ENCODE peak calls at places on chromosomes 7 and 10, in eight cellular contexts. J is PC-9, I is K562, A is brain microvascular endothelial cell, O is SK-N-SH, U is A673, Q is dorsolateral prefrontal cortex, D is fibroblast of mammary gland. P is an unnamed sample.

GRCh38 chr7:82595176-82595575 is 151.6 kb upstream of the CACNA2D1 start:
- DNase-seq in J (peak; percentile 47), I (no peak), A (no peak), O (no peak), U (peak; percentile 82), Q (no peak), D (no peak), P (no peak)

GRCh38 chr7:46932656-46933424 is 649.1 kb downstream of the TNS3 start:
- DNase-seq in J (peak; percentile 38), I (no peak), A (peak; percentile 91), O (peak; percentile 81), U (peak; percentile 91), Q (no peak), D (peak; percentile 97), P (no peak)

GRCh38 chr10:72954596-72955569 is at the start of gene PLA2G12B:
- DNase-seq in J (no peak), I (no peak), A (no peak), O (peak; percentile 38), U (peak; percentile 8), Q (no peak), D (no peak), P (no peak)

GRCh38 chr10:89122431-89123066 is 84.6 kb downstream of the CH25H start:
- DNase-seq in J (no peak), I (no peak), A (no peak), O (no peak), U (peak; percentile 11), Q (no peak), D (peak; percentile 45), P (no peak)

GRCh38 chr10:72329290-72330058 is 25.2 kb downstream of the DNAJB12 start:
- DNase-seq in J (no peak), I (no peak), A (no peak), O (no peak), U (no peak), Q (no peak), D (no peak), P (no peak)

GRCh38 chr7:104973227-104973626 is 40.8 kb upstream of the KMT2E start:
- DNase-seq in J (no peak), I (no peak), A (no peak), O (no peak), U (no peak), Q (no peak), D (peak; percentile 50), P (no peak)

GRCh38 chr7:94657771-94658693 is 2.1 kb upstream of the SGCE start:
- DNase-seq in J (peak; percentile 86), I (peak; percentile 96), A (peak; percentile 94), O (peak; percentile 87), U (peak; percentile 97), Q (peak; percentile 96), D (peak; percentile 90), P (peak; percentile 98)

GRCh38 chr7:106552645-106553445 is 108.1 kb downstream of the CCDC71L start:
- DNase-seq in J (no peak), I (no peak), A (no peak), O (no peak), U (no peak), Q (no peak), D (no peak), P (peak; percentile 93)

GRCh38 chr7:134041477-134041876 is 85.7 kb upstream of the LRGUK start:
- DNase-seq in J (no peak), I (no peak), A (no peak), O (no peak), U (no peak), Q (no peak), D (no peak), P (no peak)

GRCh38 chr7:41175435-41175834 is 527.5 kb downstream of the INHBA start:
- DNase-seq in J (peak; percentile 10), I (no peak), A (no peak), O (no peak), U (no peak), Q (no peak), D (no peak), P (no peak)

GRCh38 chr10:77533887-77534278 is 103.7 kb downstream of the KCNMA1 start:
- DNase-seq in J (no peak), I (no peak), A (no peak), O (peak; percentile 70), U (no peak), Q (no peak), D (no peak), P (no peak)

GRCh38 chr10:11679946-11680345 is 62.2 kb upstream of the ECHDC3 start:
- DNase-seq in J (no peak), I (no peak), A (no peak), O (no peak), U (no peak), Q (no peak), D (no peak), P (no peak)

GRCh38 chr7:27145167-27145883 is 1.8 kb upstream of the HOXA5 start:
- DNase-seq in J (no peak), I (no peak), A (no peak), O (peak; percentile 45), U (no peak), Q (no peak), D (peak; percentile 37), P (no peak)

GRCh38 chr10:68082815-68083395 is 7.8 kb upstream of the HERC4 start:
- DNase-seq in J (no peak), I (no peak), A (no peak), O (peak; percentile 32), U (peak; percentile 66), Q (no peak), D (peak; percentile 73), P (no peak)

GRCh38 chr10:32952094-32952493 is 5.9 kb downstream of the ITGB1 start:
- DNase-seq in J (no peak), I (no peak), A (no peak), O (no peak), U (no peak), Q (no peak), D (no peak), P (no peak)

GRCh38 chr7:143271240-143271639 is 8.0 kb downstream of the GSTK1 start:
- DNase-seq in J (no peak), I (no peak), A (no peak), O (no peak), U (no peak), Q (no peak), D (no peak), P (no peak)
- H3K4me3 ChIP-seq in J (no peak overlapping the region), I (no peak overlapping the region), A (no peak overlapping the region), O (no peak overlapping the region), U (no peak overlapping the region), Q (no peak overlapping the region), D (no peak overlapping the region), P (no peak overlapping the region)

GRCh38 chr10:106866244-106866845 is 298.2 kb downstream of the SORCS1 start:
- DNase-seq in J (no peak), I (no peak), A (no peak), O (no peak), U (no peak), Q (no peak), D (no peak), P (peak; percentile 69)
- TF ChIP-seq CTCF in J (no peak), I (no peak), A (no peak), O (no peak), U (no peak), Q (no peak), D (no peak), P (peak; percentile 13)

GRCh38 chr10:80894339-80894791 is 356.7 kb downstream of the SH2D4B start:
- DNase-seq in J (no peak), I (no peak), A (no peak), O (no peak), U (no peak), Q (no peak), D (no peak), P (no peak)

GRCh38 chr10:80896959-80897358 is 359.3 kb downstream of the SH2D4B start:
- DNase-seq in J (no peak), I (no peak), A (no peak), O (no peak), U (no peak), Q (no peak), D (no peak), P (no peak)

GRCh38 chr10:80893256-80893655 is 355.6 kb downstream of the SH2D4B start:
- DNase-seq in J (no peak), I (no peak), A (no peak), O (no peak), U (no peak), Q (no peak), D (no peak), P (no peak)

GRCh38 chr10:80896076-80896475 is 358.4 kb downstream of the SH2D4B start:
- DNase-seq in J (no peak), I (no peak), A (no peak), O (no peak), U (no peak), Q (no peak), D (no peak), P (no peak)

DNA sequence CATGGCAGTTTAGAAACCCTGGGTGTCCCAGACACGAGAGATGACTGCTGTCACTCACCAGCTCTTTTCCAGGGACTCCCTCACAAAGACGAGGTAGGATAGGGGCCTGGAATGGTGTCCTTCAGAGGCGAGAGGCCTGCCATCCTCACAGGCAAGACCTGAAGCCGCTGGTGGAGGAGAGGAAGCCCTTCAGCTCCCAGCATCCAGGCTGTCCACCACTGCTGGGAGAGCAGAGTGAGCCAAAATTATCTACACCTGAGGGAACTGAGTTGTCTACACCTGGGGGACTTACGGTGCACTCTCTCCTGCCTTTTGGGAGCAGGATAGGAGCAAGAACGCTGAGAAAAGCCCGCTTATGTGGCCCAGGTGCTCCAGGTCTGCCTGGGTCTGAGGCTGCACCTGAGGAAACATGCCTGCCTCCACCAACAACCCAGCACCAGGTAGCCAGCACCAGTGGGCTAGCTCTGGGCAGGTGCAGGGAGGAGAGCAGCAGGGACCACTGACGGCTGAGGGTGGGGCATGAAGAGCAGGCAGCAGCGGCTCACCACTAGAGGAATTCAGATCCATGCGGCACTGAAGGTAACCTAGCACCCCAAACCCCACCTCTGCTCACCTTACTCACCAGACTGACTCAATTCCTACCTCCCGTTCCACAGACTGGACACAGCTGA is 357.2 kb downstream of the SH2D4B start:
- DNase-seq in J (no peak), I (no peak), A (no peak), O (no peak), U (no peak), Q (no peak), D (no peak), P (no peak)
- H3K4me3 ChIP-seq in J (no peak overlapping the region), I (no peak overlapping the region), A (no peak overlapping the region), O (no peak overlapping the region), U (no peak overlapping the region), Q (no peak overlapping the region), D (no peak overlapping the region), P (no peak overlapping the region)

GRCh38 chr10:87816163-87816841 is 1.7 kb downstream of the ATAD1 start:
- DNase-seq in J (no peak), I (no peak), A (no peak), O (no peak), U (no peak), Q (no peak), D (no peak), P (no peak)
- TF ChIP-seq CTCF in J (peak; percentile 45), I (peak; percentile 10), A (peak; percentile 10), O (peak; percentile 50), U (no peak), Q (no peak), D (peak; percentile 17), P (no peak)

DNA sequence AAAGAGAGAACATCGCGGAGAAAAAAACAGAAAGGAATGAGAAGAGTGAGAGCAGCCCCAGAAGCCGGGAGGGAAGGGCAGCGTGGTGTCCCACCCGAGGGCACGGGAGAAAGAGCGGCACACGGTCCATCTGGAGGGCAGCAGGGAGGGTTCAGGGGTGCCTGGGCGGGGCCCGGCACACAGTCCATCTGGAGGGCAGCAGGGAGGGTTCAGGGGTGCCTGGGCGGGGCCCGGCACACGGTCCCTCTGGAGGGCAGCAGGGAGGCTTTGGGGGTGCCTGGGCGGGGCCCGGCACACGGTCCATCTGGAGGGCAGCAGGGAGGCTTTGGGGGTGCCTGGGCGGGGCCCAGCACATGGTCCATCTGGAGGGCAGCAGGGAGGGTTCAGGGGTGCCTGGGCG is 172.4 kb downstream of the ZMYND11 start:
- DNase-seq in J (no peak), I (no peak), A (no peak), O (no peak), U (no peak), Q (no peak), D (no peak), P (no peak)
- H3K4me3 ChIP-seq in J (no peak overlapping the region), I (no peak overlapping the region), A (no peak overlapping the region), O (no peak overlapping the region), U (no peak overlapping the region), Q (no peak overlapping the region), D (no peak overlapping the region), P (no peak overlapping the region)

P was measured in GM12865.